ENCODE peak calls at places on chromosome X, in five cellular contexts. E is heart right ventricle, I is omental fat pad, O is endothelial cell, C is amygdala. B is an unnamed sample.
A peak's percentile ranks its signal among the peaks of the same experiment; 100 is the strongest.

GRCh38 chrX:99549381-99549780 is 860.7 kb downstream of the PCDH19 start:
- DNase-seq in O (no peak), C (no peak), E (no peak), I (no peak), B (no peak)

GRCh38 chrX:11564546-11564945 is 101.2 kb downstream of the ARHGAP6 start:
- DNase-seq in I (no peak), E (no peak), C (no peak), O (no peak), B (no peak)

GRCh38 chrX:8848921-8849320 is 47.7 kb upstream of the FAM9A start:
- DNase-seq in E (no peak), I (no peak), O (no peak), C (no peak), B (no peak)

GRCh38 chrX:13029831-13030771 is 14.3 kb downstream of the FAM9C start:
- DNase-seq in I (no peak), C (no peak), O (no peak), E (no peak), B (no peak)

GRCh38 chrX:131917588-131917987 is 105.5 kb upstream of the STK26 start:
- DNase-seq in C (no peak), O (no peak), E (no peak), I (no peak), B (no peak)

GRCh38 chrX:46979340-46979739 is 67.1 kb downstream of the JADE3 start:
- DNase-seq in E (no peak), C (no peak), O (no peak), I (no peak), B (no peak)

GRCh38 chrX:18377802-18378201 is 23.3 kb upstream of the SCML2 start:
- DNase-seq in O (peak; percentile 34), E (no peak), I (no peak), C (no peak), B (peak; percentile 62)

GRCh38 chrX:68929332-68930150 is 100.7 kb downstream of the EFNB1 start:
- DNase-seq in E (peak; percentile 29), C (no peak), O (no peak), I (no peak), B (no peak)

GRCh38 chrX:80246273-80246672 is 174.0 kb upstream of the TENT5D start:
- DNase-seq in C (no peak), E (no peak), O (no peak), I (no peak), B (no peak)

GRCh38 chrX:150582338-150582948 is 14.0 kb downstream of the MTM1 start:
- DNase-seq in O (no peak), I (no peak), C (no peak), E (no peak), B (no peak)

GRCh38 chrX:101931104-101931493 is 728 bp downstream of the ZMAT1 start:
- DNase-seq in C (no peak), I (no peak), E (no peak), O (no peak), B (no peak)

GRCh38 chrX:120361906-120362305 is at the start of gene ATP1B4:
- DNase-seq in E (no peak), C (no peak), O (no peak), I (no peak), B (no peak)

GRCh38 chrX:40300286-40300890 is 202.6 kb upstream of the BCOR start:
- DNase-seq in O (no peak), C (no peak), I (no peak), E (no peak), B (no peak)

GRCh38 chrX:45070116-45071007 is 130.3 kb downstream of the DIPK2B start:
- DNase-seq in E (no peak), I (no peak), C (no peak), O (no peak), B (peak; percentile 25)

GRCh38 chrX:25878806-25879205 is 259.3 kb upstream of the MAGEB18 start:
- DNase-seq in O (no peak), E (no peak), I (no peak), C (no peak), B (no peak)

GRCh38 chrX:1355800-1356148 is 19.2 kb downstream of the IL3RA start:
- DNase-seq in O (no peak), I (peak; percentile 9), E (no peak), C (no peak), B (no peak)

GRCh38 chrX:8319359-8319758 is 145.3 kb upstream of the VCX3B start:
- DNase-seq in C (no peak), I (no peak), E (no peak), O (no peak), B (no peak)

GRCh38 chrX:9122504-9123245 is 88.7 kb upstream of the FAM9B start:
- DNase-seq in O (no peak), E (no peak), I (no peak), C (no peak), B (no peak)

GRCh38 chrX:13094780-13095425 is 50.5 kb upstream of the FAM9C start:
- DNase-seq in E (no peak), I (no peak), O (no peak), C (no peak), B (no peak)

GRCh38 chrX:69077895-69078455 is 87.3 kb downstream of the PJA1 start:
- DNase-seq in I (peak; percentile 15), C (no peak), O (no peak), E (no peak), B (no peak)

GRCh38 chrX:70998402-70999027 is 67.6 kb upstream of the SLC7A3 start:
- DNase-seq in E (no peak), O (peak; percentile 15), I (no peak), C (no peak), B (no peak)

GRCh38 chrX:70454441-70455365 is 10.1 kb downstream of the DLG3 start:
- DNase-seq in E (peak; percentile 70), O (peak; percentile 73), I (peak; percentile 48), C (no peak), B (peak; percentile 79)

GRCh38 chrX:110317079-110317819 is 636 bp downstream of the AMMECR1 start:
- DNase-seq in O (peak; percentile 24), C (no peak), I (no peak), E (peak; percentile 23), B (peak; percentile 43)

GRCh38 chrX:22520128-22520828 is 247.6 kb downstream of the CBLL2 start:
- DNase-seq in I (no peak), O (no peak), E (no peak), C (no peak), B (no peak)

GRCh38 chrX:130771230-130771629 is 131.8 kb downstream of the ENOX2 start:
- DNase-seq in O (no peak), E (no peak), C (no peak), I (no peak), B (no peak)

GRCh38 chrX:47501226-47502071 is 18.4 kb upstream of the ZNF41 start:
- DNase-seq in O (no peak), I (no peak), C (no peak), E (no peak), B (no peak)

GRCh38 chrX:44954562-44954961 is 81.6 kb downstream of the KDM6A start:
- DNase-seq in C (no peak), E (no peak), I (no peak), O (no peak), B (no peak)

GRCh38 chrX:153722704-153723350 is 1.4 kb downstream of the BCAP31 start:
- DNase-seq in C (no peak), O (no peak), I (no peak), E (no peak), B (no peak)

GRCh38 chrX:124226129-124226528 is 106.3 kb upstream of the TEX13D start:
- DNase-seq in C (no peak), E (no peak), I (no peak), O (no peak), B (no peak)